ENCODE peak calls at places on chromosomes 12 and 14, in five cellular contexts. One of them, this sample, is unnamed.

GRCh38 chr14:28704153-28704552 is 62.4 kb upstream of the FOXG1 start:
- DNase-seq in endodermal cell: no peak
- DNase-seq in stimulated activated CD4-positive, alpha-beta T cell treated with anti-CD3 and anti-CD28 coated beads, Interleukin-4, amount 100 ng/mL, for 48 hours: no peak
- DNase-seq in endothelial cell: no peak
- DNase-seq in Calu3: no peak
- DNase-seq in this sample: no peak

GRCh38 chr12:65895759-65896656 is 71.7 kb downstream of the HMGA2 start:
- DNase-seq in endodermal cell: peak; percentile 72
- DNase-seq in stimulated activated CD4-positive, alpha-beta T cell treated with anti-CD3 and anti-CD28 coated beads, Interleukin-4, amount 100 ng/mL, for 48 hours: no peak
- DNase-seq in endothelial cell: no peak
- DNase-seq in Calu3: peak; percentile 37
- DNase-seq in this sample: no peak

GRCh38 chr12:62977419-62977818 is 42.5 kb upstream of the PPM1H start:
- DNase-seq in endodermal cell: no peak
- DNase-seq in stimulated activated CD4-positive, alpha-beta T cell treated with anti-CD3 and anti-CD28 coated beads, Interleukin-4, amount 100 ng/mL, for 48 hours: no peak
- DNase-seq in endothelial cell: no peak
- DNase-seq in Calu3: peak; percentile 60
- DNase-seq in this sample: no peak

GRCh38 chr14:23071244-23071974 is 14.1 kb upstream of the CDH24 start:
- DNase-seq in endodermal cell: peak; percentile 94
- DNase-seq in stimulated activated CD4-positive, alpha-beta T cell treated with anti-CD3 and anti-CD28 coated beads, Interleukin-4, amount 100 ng/mL, for 48 hours: peak; percentile 65
- DNase-seq in endothelial cell: peak; percentile 81
- DNase-seq in Calu3: peak; percentile 80
- DNase-seq in this sample: peak; percentile 83

GRCh38 chr12:76073561-76073960 is 10.9 kb downstream of the NAP1L1 start:
- DNase-seq in endodermal cell: no peak
- DNase-seq in stimulated activated CD4-positive, alpha-beta T cell treated with anti-CD3 and anti-CD28 coated beads, Interleukin-4, amount 100 ng/mL, for 48 hours: no peak
- DNase-seq in endothelial cell: no peak
- DNase-seq in Calu3: no peak
- DNase-seq in this sample: no peak

GRCh38 chr12:126156806-126157574 is 1091.8 kb downstream of the AACS start:
- DNase-seq in endodermal cell: peak; percentile 74
- DNase-seq in stimulated activated CD4-positive, alpha-beta T cell treated with anti-CD3 and anti-CD28 coated beads, Interleukin-4, amount 100 ng/mL, for 48 hours: no peak
- DNase-seq in endothelial cell: no peak
- DNase-seq in Calu3: no peak
- DNase-seq in this sample: no peak

GRCh38 chr12:45329702-45330101 is 113.8 kb downstream of the ANO6 start:
- DNase-seq in endodermal cell: no peak
- DNase-seq in stimulated activated CD4-positive, alpha-beta T cell treated with anti-CD3 and anti-CD28 coated beads, Interleukin-4, amount 100 ng/mL, for 48 hours: no peak
- DNase-seq in endothelial cell: no peak
- DNase-seq in Calu3: no peak
- DNase-seq in this sample: no peak

GRCh38 chr14:91580886-91581615 is 70.9 kb upstream of the PPP4R3A start:
- DNase-seq in endodermal cell: no peak
- DNase-seq in stimulated activated CD4-positive, alpha-beta T cell treated with anti-CD3 and anti-CD28 coated beads, Interleukin-4, amount 100 ng/mL, for 48 hours: no peak
- DNase-seq in endothelial cell: no peak
- DNase-seq in Calu3: no peak
- DNase-seq in this sample: no peak

GRCh38 chr14:104557086-104557485 is 22.5 kb upstream of the C14orf180 start:
- DNase-seq in endodermal cell: peak; percentile 32
- DNase-seq in stimulated activated CD4-positive, alpha-beta T cell treated with anti-CD3 and anti-CD28 coated beads, Interleukin-4, amount 100 ng/mL, for 48 hours: no peak
- DNase-seq in endothelial cell: no peak
- DNase-seq in Calu3: no peak
- DNase-seq in this sample: no peak

GRCh38 chr12:96882862-96883261 is 24.2 kb upstream of the NEDD1 start:
- DNase-seq in endodermal cell: no peak
- DNase-seq in stimulated activated CD4-positive, alpha-beta T cell treated with anti-CD3 and anti-CD28 coated beads, Interleukin-4, amount 100 ng/mL, for 48 hours: no peak
- DNase-seq in endothelial cell: no peak
- DNase-seq in Calu3: no peak
- DNase-seq in this sample: no peak

GRCh38 chr12:121144416-121144914 is 11.8 kb downstream of the P2RX7 start:
- DNase-seq in endodermal cell: no peak
- DNase-seq in stimulated activated CD4-positive, alpha-beta T cell treated with anti-CD3 and anti-CD28 coated beads, Interleukin-4, amount 100 ng/mL, for 48 hours: no peak
- DNase-seq in endothelial cell: no peak
- DNase-seq in Calu3: no peak
- DNase-seq in this sample: no peak

GRCh38 chr12:131865196-131865875 is 29.1 kb upstream of the ULK1 start:
- DNase-seq in endodermal cell: no peak
- DNase-seq in stimulated activated CD4-positive, alpha-beta T cell treated with anti-CD3 and anti-CD28 coated beads, Interleukin-4, amount 100 ng/mL, for 48 hours: no peak
- DNase-seq in endothelial cell: no peak
- DNase-seq in Calu3: peak; percentile 70
- DNase-seq in this sample: peak; percentile 97

GRCh38 chr12:6828671-6829531 is 694 bp downstream of the P3H3 start:
- DNase-seq in endodermal cell: peak; percentile 93
- DNase-seq in stimulated activated CD4-positive, alpha-beta T cell treated with anti-CD3 and anti-CD28 coated beads, Interleukin-4, amount 100 ng/mL, for 48 hours: peak; percentile 39
- DNase-seq in endothelial cell: peak; percentile 52
- DNase-seq in Calu3: peak; percentile 19
- DNase-seq in this sample: no peak